ENCODE peak calls at places on chromosomes 11 and 22, in six cellular contexts. X, R, K, L, Q and Y are unnamed samples.

GRCh38 chr11:83655996-83656395 is 369.8 kb upstream of the CCDC90B start:
- DNase-seq in K (no peak), Q (no peak), L (no peak), R (no peak), X (no peak), Y (no peak)

GRCh38 chr22:22894740-22895731 is 7.4 kb downstream of the IGLL5 start:
- DNase-seq in R (no peak), L (no peak), Q (no peak), K (no peak), X (no peak), Y (no peak)

GRCh38 chr22:39938509-39938908 is 21.7 kb upstream of the TMA7B start:
- DNase-seq in K (no peak), Q (no peak), R (no peak), X (no peak), L (no peak), Y (no peak)

GRCh38 chr22:27253108-27253507 is 548.4 kb downstream of the MN1 start:
- DNase-seq in K (no peak), X (no peak), Q (no peak), L (no peak), R (no peak), Y (no peak)

GRCh38 chr11:57069942-57070341 is 81.2 kb downstream of the OR5AK2 start:
- DNase-seq in K (no peak), Q (no peak), L (no peak), R (no peak), X (no peak), Y (no peak)

GRCh38 chr22:46897246-46897623 is 134.8 kb downstream of the TBC1D22A start:
- DNase-seq in L (no peak), Q (no peak), K (no peak), X (no peak), R (no peak), Y (peak; percentile 61)

GRCh38 chr11:6719588-6719987 is 36.4 kb upstream of the MRPL17 start:
- DNase-seq in Q (no peak), X (no peak), K (no peak), R (no peak), L (no peak), Y (no peak)

GRCh38 chr22:38300197-38300945 is 16.9 kb downstream of the CSNK1E start:
- DNase-seq in L (no peak), X (no peak), R (no peak), K (no peak), Q (no peak), Y (no peak)

GRCh38 chr11:57174656-57175055 is 7.1 kb upstream of the LRRC55 start:
- DNase-seq in K (no peak), X (no peak), L (no peak), R (no peak), Q (no peak), Y (no peak)

GRCh38 chr11:11171854-11172253 is 181.2 kb downstream of the CSNK2A3 start:
- DNase-seq in L (no peak), R (no peak), Q (no peak), X (no peak), K (peak; percentile 36), Y (no peak)

GRCh38 chr11:27694992-27695391 is 5.3 kb downstream of the BDNF start:
- DNase-seq in L (no peak), X (no peak), Q (no peak), R (no peak), K (no peak), Y (peak; percentile 70)

GRCh38 chr11:114062272-114062671 is 2.8 kb downstream of the ZBTB16 start:
- DNase-seq in K (no peak), X (no peak), L (no peak), R (no peak), Q (no peak), Y (no peak)
- H3K36me3 ChIP-seq in K (no peaks in the 10 kb centered on the region), X (peaks cover 43% of the 10 kb centered on the region), L (peaks cover 51% of the 10 kb centered on the region), R (no peaks in the 10 kb centered on the region), Q (peaks cover 6% of the 10 kb centered on the region), Y (peaks cover 15% of the 10 kb centered on the region)

GRCh38 chr22:44685384-44686056 is 16.5 kb upstream of the PRR5 start:
- DNase-seq in Q (no peak), L (no peak), K (peak; percentile 71), X (peak; percentile 37), R (peak; percentile 35), Y (peak; percentile 71)

GRCh38 chr22:44682556-44683168 is 19.3 kb upstream of the PRR5 start:
- DNase-seq in R (no peak), L (no peak), X (no peak), K (no peak), Q (no peak), Y (no peak)

GRCh38 chr22:44683237-44683636 is 18.8 kb upstream of the PRR5 start:
- DNase-seq in Q (no peak), K (no peak), L (no peak), R (no peak), X (no peak), Y (no peak)

GRCh38 chr22:44683881-44684280 is 18.1 kb upstream of the PRR5 start:
- DNase-seq in Q (no peak), K (no peak), L (no peak), X (no peak), R (no peak), Y (no peak)

GRCh38 chr22:44684506-44685383 is 17.3 kb upstream of the PRR5 start:
- DNase-seq in K (peak; percentile 73), L (peak; percentile 46), Q (peak; percentile 49), X (peak; percentile 89), R (peak; percentile 83), Y (peak; percentile 89)
- H3K4me3 ChIP-seq in K (no peak overlapping the region), L (no peak overlapping the region), Q (no peak overlapping the region), X (no peak overlapping the region), R (peak overlapping the region; percentile 22), Y (no peak overlapping the region)

GRCh38 chr11:62610814-62611704 is 1.5 kb downstream of the EML3 start:
- DNase-seq in L (no peak), X (no peak), R (no peak), K (no peak), Q (no peak), Y (no peak)
- H3K36me3 ChIP-seq in L (peaks cover 69% of the 10 kb centered on the region), X (peaks cover 36% of the 10 kb centered on the region), R (no peaks in the 10 kb centered on the region), K (peaks cover 33% of the 10 kb centered on the region), Q (no peaks in the 10 kb centered on the region), Y (no peaks in the 10 kb centered on the region)

DNA sequence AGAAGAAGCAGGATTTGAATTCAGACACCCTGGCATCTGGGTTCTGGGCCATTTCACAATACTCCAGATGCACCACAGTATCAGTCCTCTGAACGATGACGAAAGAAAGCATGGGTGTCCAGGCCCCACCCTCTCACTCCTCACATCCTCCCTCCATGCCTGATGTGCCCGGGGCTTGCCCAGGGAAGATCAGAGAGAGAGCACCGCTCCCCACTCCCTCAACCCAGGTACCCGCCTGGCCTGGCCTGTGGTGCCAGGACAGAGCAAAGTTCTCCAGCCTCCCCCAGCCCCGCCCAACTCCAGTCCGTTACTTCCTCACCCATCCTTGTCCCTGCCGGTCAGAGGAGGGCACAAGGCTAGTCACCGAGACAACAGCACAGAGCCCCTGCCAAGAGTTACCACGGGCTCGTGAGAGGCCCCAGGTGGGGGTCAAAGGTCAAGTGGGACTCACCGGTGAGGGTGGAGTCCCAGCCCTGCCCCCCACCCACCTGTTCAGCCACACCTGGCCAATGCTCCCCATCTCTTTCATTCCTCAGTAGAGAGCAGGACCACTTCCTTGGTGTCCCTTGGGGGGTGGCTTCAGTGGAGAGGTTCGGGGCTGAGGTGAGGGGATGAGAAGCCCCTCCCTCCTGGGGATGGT is 8.1 kb downstream of the BCL9L start:
- DNase-seq in L (no peak), R (no peak), X (peak; percentile 87), Q (peak; percentile 68), K (peak; percentile 55), Y (peak; percentile 78)
- H3K4me3 ChIP-seq in L (peak overlapping the region; percentile 92), R (peak overlapping the region; percentile 31), X (peak overlapping the region; percentile 89), Q (peak overlapping the region; percentile 94), K (peak overlapping the region; percentile 27), Y (no peak overlapping the region)